ENCODE peak calls at places on chromosomes 16 and 17, in four cellular contexts. K is HCT116, I is GM12878, V is K562. X is an unnamed sample.

GRCh38 chr17:43467981-43468541 is 15.7 kb upstream of the DHX8 start:
- DNase-seq in K (no peak), V (no peak), I (no peak), X (no peak)

GRCh38 chr17:64016974-64017373 is 3.5 kb downstream of the ICAM2 start:
- DNase-seq in K (no peak), I (no peak), V (no peak), X (no peak)

GRCh38 chr17:66964083-66964771 is at the start of gene CACNG4:
- DNase-seq in I (no peak), K (no peak), V (no peak), X (no peak)

GRCh38 chr16:49179714-49180330 is 101.8 kb downstream of the CBLN1 start:
- DNase-seq in I (no peak), V (no peak), K (no peak), X (no peak)

GRCh38 chr17:31678431-31678830 is 180.6 kb downstream of the COPRS start:
- DNase-seq in I (no peak), V (no peak), K (no peak), X (no peak)

GRCh38 chr17:77733576-77734296 is 224.8 kb upstream of the TNRC6C start:
- DNase-seq in I (no peak), K (no peak), V (no peak), X (no peak)

GRCh38 chr16:3149630-3150345 is 15.0 kb downstream of the ZNF213 start:
- DNase-seq in I (no peak), V (peak), K (no peak), X (no peak)

GRCh38 chr17:6706996-6707395 is 6.2 kb downstream of the SLC13A5 start:
- DNase-seq in I (no peak), K (no peak), V (no peak), X (no peak)

GRCh38 chr17:36591434-36592315 is at the start of gene DHRS11:
- DNase-seq in K (peak), V (peak), I (no peak), X (peak)

GRCh38 chr17:7486181-7486580 is 2.0 kb downstream of the POLR2A start:
- DNase-seq in K (no peak), I (no peak), V (peak), X (no peak)

GRCh38 chr17:66789961-66790421 is 44.9 kb upstream of the CACNG5 start:
- DNase-seq in K (no peak), I (no peak), V (no peak), X (no peak)

GRCh38 chr17:78037280-78037679 is 78.8 kb downstream of the TNRC6C start:
- DNase-seq in I (no peak), V (peak), K (no peak), X (no peak)

GRCh38 chr17:8991514-8992285 is 26.2 kb upstream of the PIK3R5 start:
- DNase-seq in I (no peak), V (peak), K (peak), X (peak)

GRCh38 chr16:16019488-16019887 is 70.1 kb downstream of the ABCC1 start:
- DNase-seq in I (no peak), K (peak), V (no peak), X (no peak)

GRCh38 chr17:50828508-50829170 is 6.7 kb upstream of the WFIKKN2 start:
- DNase-seq in I (peak), V (no peak), K (no peak), X (no peak)

GRCh38 chr17:37358098-37358829 is 17.5 kb upstream of the C17orf78 start:
- DNase-seq in V (peak), I (no peak), K (no peak), X (peak)

GRCh38 chr17:43134774-43135453 is 9.8 kb upstream of the BRCA1 start:
- DNase-seq in V (no peak), I (no peak), K (no peak), X (peak)

GRCh38 chr17:41800601-41801373 is 11.0 kb downstream of the P3H4 start:
- DNase-seq in K (peak), I (no peak), V (peak), X (peak)

GRCh38 chr16:86639354-86639753 is 61.0 kb downstream of the FOXL1 start:
- DNase-seq in V (no peak), I (no peak), K (no peak), X (no peak)

GRCh38 chr17:73973881-73974409 is 229.5 kb upstream of the RPL38 start:
- DNase-seq in V (no peak), I (no peak), K (no peak), X (no peak)

GRCh38 chr17:78935419-78936323 is 10.5 kb upstream of the TIMP2 start:
- DNase-seq in K (no peak), I (no peak), V (peak), X (no peak)

GRCh38 chr17:7756968-7757367 is 39.4 kb downstream of the DNAH2 start:
- DNase-seq in K (no peak), V (no peak), I (no peak), X (no peak)

GRCh38 chr17:73513426-73513825 is 130.8 kb downstream of the SDK2 start:
- DNase-seq in K (no peak), V (no peak), I (no peak), X (no peak)

GRCh38 chr17:82350182-82351030 is 8.6 kb upstream of the TEX19 start:
- DNase-seq in I (no peak), V (peak), K (peak), X (no peak)

GRCh38 chr17:39139137-39139516 is 12.3 kb downstream of the PLXDC1 start:
- DNase-seq in K (no peak), V (no peak), I (no peak), X (no peak)

GRCh38 chr16:57100445-57100844 is 8.1 kb downstream of the CPNE2 start:
- DNase-seq in K (no peak), V (no peak), I (no peak), X (no peak)

GRCh38 chr16:54930034-54930938 is at the start of gene IRX5:
- DNase-seq in V (peak), I (no peak), K (peak), X (no peak)

GRCh38 chr17:10114931-10115535 is 83.4 kb downstream of the GAS7 start:
- DNase-seq in K (no peak), V (no peak), I (peak), X (no peak)

GRCh38 chr17:79592198-79592597 is 18.7 kb downstream of the RBFOX3 start:
- DNase-seq in V (no peak), K (no peak), I (no peak), X (no peak)

GRCh38 chr17:34408439-34408838 is 45.4 kb upstream of the CCL1 start:
- DNase-seq in K (no peak), I (no peak), V (no peak), X (no peak)

GRCh38 chr16:11255737-11256656 is at the start of gene SOCS1:
- DNase-seq in K (peak), V (peak), I (no peak), X (peak)

GRCh38 chr17:31068291-31068690 is 26.5 kb upstream of the NF1 start:
- DNase-seq in I (no peak), V (peak), K (peak), X (peak)

GRCh38 chr17:14019186-14019956 is 49.9 kb upstream of the COX10 start:
- DNase-seq in K (no peak), V (peak), I (no peak), X (no peak)

GRCh38 chr16:79800016-79800608 is 199.6 kb upstream of the MAF start:
- DNase-seq in V (no peak), K (no peak), I (no peak), X (no peak)

GRCh38 chr16:64910351-64910750 is 211.5 kb downstream of the CDH11 start:
- DNase-seq in I (no peak), K (no peak), V (no peak), X (no peak)

GRCh38 chr17:20206068-20206467 is 196.9 kb downstream of the SPECC1 start:
- DNase-seq in K (no peak), V (peak), I (no peak), X (no peak)

GRCh38 chr17:76678330-76678729 is 32.4 kb downstream of the MXRA7 start:
- DNase-seq in I (no peak), V (no peak), K (no peak), X (no peak)
- TF ChIP-seq SRF in I (no peak), V (no peak), K (no peak), X (no peak)

DNA sequence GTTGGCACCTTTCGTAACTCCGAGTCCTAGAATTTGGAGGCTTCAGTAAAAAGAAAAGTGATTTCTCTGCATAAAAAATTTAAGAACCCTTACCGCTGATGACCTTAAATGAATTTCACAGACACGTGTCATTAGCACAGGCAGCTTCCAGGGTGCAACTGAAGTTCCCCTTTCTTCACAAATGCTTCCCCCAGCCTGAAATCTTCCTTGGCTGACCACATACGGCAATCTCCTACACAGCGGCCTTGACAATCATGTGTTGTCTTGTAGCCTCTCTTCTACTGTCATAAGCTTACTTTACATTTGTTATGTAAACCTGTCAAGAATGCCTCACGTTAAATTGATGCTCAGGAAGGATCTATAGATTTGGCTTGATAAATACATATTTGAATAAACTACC is 193.8 kb downstream of the RPTOR start:
- DNase-seq in I (peak), K (no peak), V (no peak), X (no peak)
- TF ChIP-seq SRF in I (no peak), K (no peak), V (no peak), X (no peak)

GRCh38 chr17:17403899-17404576 is 72.8 kb upstream of the MED9 start:
- DNase-seq in V (no peak), K (no peak), I (no peak), X (no peak)
- TF ChIP-seq SRF in V (no peak), K (no peak), I (no peak), X (no peak)

GRCh38 chr17:75272848-75273184 is 1.8 kb upstream of the MIF4GD start:
- DNase-seq in I (no peak), K (no peak), V (no peak), X (no peak)

GRCh38 chr17:75271955-75272847 is 1.2 kb upstream of the MIF4GD start:
- DNase-seq in K (no peak), V (no peak), I (no peak), X (no peak)

GRCh38 chr17:75271233-75271954 is 363 bp upstream of the MIF4GD start:
- DNase-seq in K (no peak), V (peak), I (no peak), X (peak)

GRCh38 chr17:75270966-75271232 is at the start of gene MIF4GD:
- DNase-seq in I (no peak), K (no peak), V (no peak), X (no peak)

DNA sequence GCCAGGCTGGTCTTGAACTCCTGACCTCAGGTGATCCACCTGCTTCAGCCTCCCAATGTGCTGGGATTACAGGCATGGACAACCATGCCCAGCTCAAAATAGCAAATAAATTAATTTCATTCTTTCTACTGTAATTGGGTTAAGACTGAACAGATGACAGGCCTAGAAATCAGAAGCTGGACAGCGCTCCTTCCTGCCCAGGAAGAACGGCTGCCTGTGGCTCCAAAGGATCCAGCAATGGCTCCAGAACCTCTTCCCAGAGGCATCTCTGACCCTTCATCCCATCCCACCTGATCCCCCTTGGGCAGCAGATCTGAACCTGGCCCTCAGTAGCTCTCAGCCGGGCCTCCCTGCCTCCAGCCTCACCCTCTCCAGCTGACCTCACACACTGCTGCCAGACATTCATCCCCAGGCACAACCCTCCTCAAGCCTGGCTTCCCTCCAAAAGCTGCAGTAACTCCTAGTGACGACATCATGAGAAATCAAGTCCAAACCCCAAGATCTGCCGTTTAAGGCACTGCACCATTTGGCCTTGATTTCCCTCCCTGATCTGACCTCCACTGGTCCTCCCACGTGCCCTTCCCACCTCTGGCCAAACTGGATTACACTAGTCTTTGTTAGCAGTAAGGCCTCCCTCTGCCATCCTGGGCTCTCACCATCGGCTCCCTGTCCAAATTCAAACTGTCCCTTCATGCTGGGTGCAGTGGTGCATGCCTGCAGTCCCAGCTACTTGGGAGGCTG is 3.1 kb upstream of the MIF4GD start:
- DNase-seq in V (peak), K (no peak), I (no peak), X (no peak)
- TF ChIP-seq SRF in V (no peak), K (no peak), I (no peak), X (no peak)